ENCODE peak calls at places on chromosome 10, in eight cellular contexts. A, C, X, W, U, N, H and B are unnamed samples.

GRCh38 chr10:69641261-69641980 is 11.4 kb downstream of the FAM241B start:
- DNase-seq in A (peak), C (no peak), X (no peak), W (no peak), U (no peak), N (no peak), H (no peak), B (no peak)

GRCh38 chr10:34024708-34025425 is 690.4 kb upstream of the NRP1 start:
- DNase-seq in A (peak), C (no peak), X (peak), W (no peak), U (no peak), N (no peak), H (no peak), B (no peak)

GRCh38 chr10:88565072-88565471 is 18.0 kb downstream of the RNLS start:
- DNase-seq in A (peak), C (no peak), X (peak), W (no peak), U (no peak), N (no peak), H (no peak), B (no peak)

GRCh38 chr10:48496831-48497792 is 107.8 kb downstream of the ARHGAP22 start:
- DNase-seq in A (peak), C (no peak), X (peak), W (peak), U (peak), N (peak), H (no peak), B (peak)

GRCh38 chr10:49297818-49298665 is 928 bp upstream of the C10orf71 start:
- DNase-seq in A (no peak), C (no peak), X (no peak), W (no peak), U (no peak), N (no peak), H (no peak), B (no peak)

GRCh38 chr10:14659626-14660196 is 115.0 kb downstream of the FAM107B start:
- DNase-seq in A (peak), C (no peak), X (no peak), W (peak), U (no peak), N (peak), H (no peak), B (peak)

GRCh38 chr10:97892506-97892905 is 42.9 kb downstream of the GOLGA7B start:
- DNase-seq in A (no peak), C (no peak), X (no peak), W (no peak), U (no peak), N (no peak), H (no peak), B (no peak)

GRCh38 chr10:87550741-87551140 is 46.0 kb downstream of the MINPP1 start:
- DNase-seq in A (peak), C (no peak), X (peak), W (no peak), U (no peak), N (no peak), H (no peak), B (no peak)

GRCh38 chr10:33801705-33802104 is 467.2 kb upstream of the NRP1 start:
- DNase-seq in A (no peak), C (peak), X (no peak), W (no peak), U (peak), N (no peak), H (no peak), B (no peak)

GRCh38 chr10:93074137-93074596 is 474 bp downstream of the CYP26A1 start:
- DNase-seq in A (peak), C (no peak), X (no peak), W (no peak), U (no peak), N (no peak), H (no peak), B (no peak)

GRCh38 chr10:70272925-70273316 is 10.9 kb downstream of the NPFFR1 start:
- DNase-seq in A (peak), C (no peak), X (peak), W (no peak), U (no peak), N (no peak), H (no peak), B (no peak)

GRCh38 chr10:70234668-70235447 is 1.6 kb upstream of the PPA1 start:
- DNase-seq in A (peak), C (no peak), X (peak), W (no peak), U (peak), N (no peak), H (no peak), B (no peak)

GRCh38 chr10:59833810-59834209 is 72.5 kb downstream of the CCDC6 start:
- DNase-seq in A (no peak), C (no peak), X (no peak), W (no peak), U (no peak), N (no peak), H (no peak), B (no peak)

GRCh38 chr10:4241724-4242345 is 456.8 kb upstream of the KLF6 start:
- DNase-seq in A (peak), C (no peak), X (peak), W (no peak), U (peak), N (no peak), H (no peak), B (no peak)

GRCh38 chr10:44920252-44920651 is 9.1 kb downstream of the TMEM72 start:
- DNase-seq in A (no peak), C (no peak), X (no peak), W (peak), U (no peak), N (peak), H (no peak), B (no peak)

GRCh38 chr10:70355234-70356021 is 27.0 kb downstream of the LRRC20 start:
- DNase-seq in A (no peak), C (no peak), X (peak), W (peak), U (no peak), N (no peak), H (no peak), B (no peak)

GRCh38 chr10:37844644-37845043 is 12.8 kb downstream of the ZNF248 start:
- DNase-seq in A (no peak), C (no peak), X (no peak), W (no peak), U (no peak), N (no peak), H (no peak), B (no peak)

GRCh38 chr10:34758447-34758996 is 56.6 kb downstream of the PARD3 start:
- DNase-seq in A (peak), C (peak), X (peak), W (no peak), U (peak), N (no peak), H (no peak), B (no peak)

GRCh38 chr10:33422779-33423520 is 88.5 kb upstream of the NRP1 start:
- DNase-seq in A (peak), C (no peak), X (peak), W (no peak), U (no peak), N (no peak), H (no peak), B (no peak)

GRCh38 chr10:34121125-34121973 is 693.7 kb downstream of the PARD3 start:
- DNase-seq in A (no peak), C (peak), X (no peak), W (no peak), U (no peak), N (no peak), H (no peak), B (no peak)

GRCh38 chr10:126421745-126422144 is 33.5 kb upstream of the ADAM12 start:
- DNase-seq in A (peak), C (no peak), X (peak), W (no peak), U (peak), N (no peak), H (no peak), B (no peak)

GRCh38 chr10:61752111-61753011 is 89.6 kb downstream of the CABCOCO1 start:
- DNase-seq in A (peak), C (no peak), X (peak), W (no peak), U (no peak), N (no peak), H (no peak), B (no peak)

GRCh38 chr10:5317547-5318107 is 47.1 kb upstream of the UCN3 start:
- DNase-seq in A (peak), C (peak), X (peak), W (peak), U (peak), N (peak), H (no peak), B (no peak)

GRCh38 chr10:132143162-132143561 is 43.6 kb upstream of the DPYSL4 start:
- DNase-seq in A (no peak), C (no peak), X (peak), W (no peak), U (no peak), N (no peak), H (no peak), B (no peak)

GRCh38 chr10:71264345-71265200 is 52.2 kb downstream of the UNC5B start:
- DNase-seq in A (no peak), C (no peak), X (no peak), W (no peak), U (no peak), N (no peak), H (no peak), B (no peak)

GRCh38 chr10:106708521-106708920 is 456.0 kb downstream of the SORCS1 start:
- DNase-seq in A (no peak), C (no peak), X (no peak), W (no peak), U (no peak), N (no peak), H (no peak), B (no peak)

GRCh38 chr10:122115874-122116273 is 126.9 kb downstream of the TACC2 start:
- DNase-seq in A (no peak), C (no peak), X (no peak), W (no peak), U (no peak), N (no peak), H (no peak), B (no peak)

DNA sequence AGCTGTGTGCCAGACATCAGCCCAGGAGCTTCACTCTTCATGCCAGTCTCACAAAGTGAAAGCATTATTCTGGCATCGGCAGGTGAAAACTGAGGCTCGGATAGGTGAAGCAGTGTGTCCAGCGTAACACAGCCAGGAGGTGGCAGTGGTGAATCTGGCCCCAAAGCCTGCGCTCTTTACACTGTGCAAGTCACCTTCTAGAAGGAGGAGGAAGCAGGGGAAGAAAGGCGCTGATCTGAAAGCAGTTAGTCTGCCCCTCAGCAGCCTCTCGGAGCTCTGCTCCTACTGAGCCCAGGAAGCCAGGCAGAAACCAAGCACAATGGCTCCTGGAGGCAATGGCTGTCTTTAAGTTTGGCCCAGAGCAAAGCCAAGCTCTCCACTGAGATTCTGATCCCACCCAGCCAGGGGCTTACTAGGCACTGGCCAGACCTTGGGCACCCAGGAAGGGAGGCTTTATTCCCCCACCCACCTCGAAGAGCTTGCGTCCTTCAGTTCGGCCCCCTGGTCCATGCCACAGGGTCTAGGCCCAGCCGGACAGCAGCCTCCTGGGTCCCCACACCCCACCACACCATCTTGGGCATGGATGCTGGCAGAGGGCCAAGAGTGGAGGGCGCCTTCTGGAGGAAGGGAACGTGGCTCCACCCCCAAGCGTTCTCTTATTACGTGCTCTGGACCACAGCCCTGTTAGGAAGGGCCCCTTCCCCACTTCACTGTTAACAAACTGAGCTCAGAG is 104.5 kb downstream of the GRID1 start:
- DNase-seq in A (peak), C (peak), X (no peak), W (no peak), U (no peak), N (peak), H (no peak), B (peak)
- H3K4me3 ChIP-seq in A (no peak), C (no peak), X (no peak), W (no peak), U (no peak), N (no peak), H (peak), B (no peak)

DNA sequence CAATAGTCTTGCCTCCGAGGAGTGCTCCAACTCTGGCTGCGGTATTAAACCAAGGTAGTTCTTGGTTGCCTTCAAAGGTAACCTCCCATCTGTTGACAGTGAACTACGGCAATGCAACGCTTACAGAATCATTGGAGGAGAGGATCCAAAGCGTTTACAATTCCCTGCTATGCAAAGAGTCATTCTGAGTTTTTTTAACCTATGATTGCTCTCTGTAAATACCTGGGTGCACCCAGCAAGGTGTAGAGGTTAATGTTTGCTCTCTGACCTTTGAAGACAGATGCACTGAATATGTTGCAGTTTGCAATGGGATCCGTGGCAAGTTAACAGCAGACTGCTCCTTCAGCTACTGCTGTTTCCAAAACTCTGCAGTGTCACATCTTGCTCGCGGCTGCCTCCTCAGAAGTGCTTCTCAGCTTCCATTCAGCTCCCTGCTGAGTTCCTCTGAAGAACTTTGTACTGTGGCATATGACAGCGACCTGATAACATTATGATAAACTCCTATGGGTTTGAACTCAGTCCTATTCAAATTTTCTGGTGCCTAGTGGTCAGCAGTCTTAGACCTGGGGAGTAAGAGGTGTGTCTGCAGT is 29.0 kb downstream of the KIAA1217 start:
- DNase-seq in A (no peak), C (peak), X (no peak), W (no peak), U (no peak), N (no peak), H (no peak), B (no peak)
- H3K4me3 ChIP-seq in A (no peak), C (no peak), X (no peak), W (no peak), U (no peak), N (no peak), H (no peak), B (peak)

DNA sequence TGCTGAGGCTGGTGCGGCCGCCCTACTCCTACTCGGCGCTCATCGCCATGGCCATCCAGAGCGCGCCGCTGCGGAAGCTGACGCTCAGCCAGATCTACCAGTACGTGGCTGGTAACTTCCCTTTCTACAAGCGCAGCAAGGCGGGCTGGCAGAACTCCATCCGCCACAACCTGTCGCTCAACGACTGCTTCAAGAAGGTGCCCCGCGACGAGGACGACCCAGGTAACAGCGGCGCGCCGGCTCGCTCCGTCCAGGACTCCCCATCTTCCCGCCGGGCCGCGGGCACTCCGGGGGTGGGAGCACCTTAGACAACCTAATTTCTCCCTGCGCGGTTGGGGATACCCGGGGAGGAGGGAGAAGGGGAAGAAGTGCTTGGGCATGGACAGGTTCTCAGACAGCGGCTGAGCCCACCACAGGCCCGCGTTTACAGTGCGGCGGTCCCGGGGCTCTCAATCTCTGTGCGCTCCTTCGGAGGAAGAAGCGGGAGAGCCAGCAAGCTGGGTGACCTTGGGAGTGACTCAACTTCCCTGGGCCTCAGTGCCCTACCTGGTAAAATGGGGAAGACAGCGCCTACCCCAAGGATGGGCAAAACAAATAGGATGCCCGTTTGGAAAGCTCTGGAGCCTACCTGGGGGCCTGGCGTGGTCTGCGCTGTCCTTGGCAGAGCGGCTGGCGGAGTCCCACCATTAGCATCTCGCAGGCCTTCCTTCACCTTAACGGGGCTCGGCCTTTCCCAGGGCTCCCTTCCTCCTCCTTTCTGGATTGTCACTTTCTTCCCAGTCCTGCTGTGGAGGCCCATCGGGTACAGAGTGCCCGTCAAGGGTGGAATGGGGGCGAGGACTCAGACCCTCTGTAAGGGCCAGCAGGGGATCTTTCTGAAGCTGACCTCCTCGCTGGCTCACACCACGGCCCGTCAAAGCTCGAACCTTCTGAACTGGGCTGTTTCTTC is 852 bp downstream of the FOXI2 start:
- DNase-seq in A (no peak), C (no peak), X (no peak), W (no peak), U (no peak), N (no peak), H (no peak), B (no peak)
- H3K4me3 ChIP-seq in A (no peak), C (no peak), X (no peak), W (peak), U (no peak), N (no peak), H (no peak), B (peak)

GRCh38 chr10:62818426-62819011 is 2.4 kb upstream of the EGR2 start:
- DNase-seq in A (peak), C (no peak), X (peak), W (peak), U (no peak), N (peak), H (no peak), B (no peak)
- H3K4me3 ChIP-seq in A (peak), C (peak), X (peak), W (peak), U (peak), N (peak), H (peak), B (peak)

DNA sequence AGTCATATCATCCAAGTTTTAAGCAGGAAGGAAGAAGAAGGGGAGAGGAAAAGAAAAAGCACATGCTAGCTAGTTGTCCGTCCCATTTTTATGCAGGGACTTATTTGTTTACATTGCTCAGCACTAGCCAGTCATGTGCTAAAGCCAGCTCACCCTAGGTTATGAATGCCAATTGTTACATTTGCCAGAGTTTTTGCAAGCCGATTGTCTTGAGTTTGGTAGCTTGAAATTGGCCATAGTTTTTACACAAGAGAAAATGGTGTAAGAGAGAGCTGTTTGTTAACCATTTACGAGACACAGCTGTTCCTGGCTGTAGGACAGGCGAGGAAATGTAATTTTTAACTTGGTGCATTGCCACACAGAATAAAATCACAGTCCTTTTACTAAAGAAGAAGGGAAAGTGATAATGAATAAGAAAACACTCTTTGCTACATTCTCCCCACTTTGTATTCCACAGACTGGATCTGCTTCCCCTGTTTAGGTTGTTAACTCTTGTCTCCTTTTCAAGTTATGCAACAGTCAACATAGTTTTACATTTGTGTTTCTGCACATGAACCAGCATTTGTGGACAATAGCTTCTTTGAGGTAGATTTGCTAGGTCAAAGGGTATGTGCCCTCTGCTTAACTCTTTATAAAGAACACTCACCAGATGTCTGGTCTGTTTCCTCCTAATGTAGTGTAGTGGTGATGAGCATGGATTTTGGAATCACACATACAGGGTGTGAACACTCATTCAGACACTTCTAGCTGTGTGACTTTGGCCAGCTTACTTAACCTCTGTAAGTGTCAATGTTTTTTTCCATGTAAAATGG is 357.2 kb downstream of the LRMDA start:
- DNase-seq in A (peak), C (peak), X (peak), W (no peak), U (no peak), N (no peak), H (no peak), B (no peak)
- H3K4me3 ChIP-seq in A (no peak), C (peak), X (no peak), W (no peak), U (no peak), N (no peak), H (peak), B (no peak)

GRCh38 chr10:120950103-120950561 is 99.0 kb downstream of the WDR11 start:
- DNase-seq in A (peak), C (no peak), X (peak), W (no peak), U (no peak), N (no peak), H (no peak), B (no peak)
- H3K4me3 ChIP-seq in A (peak), C (no peak), X (peak), W (no peak), U (peak), N (no peak), H (peak), B (no peak)

DNA sequence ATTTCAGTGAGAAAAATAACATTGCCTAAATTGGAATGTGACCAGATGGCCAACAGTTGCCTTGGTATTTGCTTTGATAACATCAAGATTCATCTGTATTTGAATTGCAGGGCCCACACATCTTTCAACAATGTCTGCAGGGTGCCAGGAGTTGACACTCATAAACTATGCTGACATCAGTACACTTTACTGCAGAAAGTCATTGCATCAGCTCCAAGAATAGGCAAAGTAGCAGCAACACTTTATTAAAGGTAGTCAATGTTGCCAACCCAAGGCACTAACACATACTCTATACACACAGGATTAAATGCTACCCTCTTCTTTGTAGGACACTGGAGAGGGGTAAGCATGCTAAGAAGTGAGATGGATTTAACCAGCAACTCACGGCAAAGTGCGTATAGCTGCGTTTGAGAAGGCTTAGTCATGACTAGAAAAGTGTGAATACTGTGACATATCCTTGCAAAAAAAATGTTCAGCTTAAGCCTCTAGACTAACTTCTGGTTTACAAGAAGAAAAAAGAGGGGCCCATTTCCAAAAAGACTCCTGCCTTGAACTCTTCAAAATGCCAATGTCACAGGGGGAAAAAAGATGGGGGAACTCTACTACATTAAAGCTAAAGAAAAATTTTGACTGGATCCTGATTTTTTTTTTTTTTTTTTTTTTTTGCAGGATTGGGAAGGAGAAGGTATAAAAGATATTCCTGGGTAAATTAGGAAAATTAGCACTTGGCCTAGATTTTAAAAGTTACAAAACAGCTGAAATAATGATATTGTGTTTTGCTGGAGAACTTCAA is 2.2 kb downstream of the BBIP1 start:
- DNase-seq in A (peak), C (no peak), X (peak), W (no peak), U (peak), N (no peak), H (no peak), B (no peak)
- H3K4me3 ChIP-seq in A (peak), C (no peak), X (no peak), W (no peak), U (no peak), N (no peak), H (no peak), B (no peak)